ENCODE peak calls at places on chromosomes 11 and 22, in four cellular contexts. Z, G, Q and D are unnamed samples.

GRCh38 chr11:45062974-45063635 is 83.3 kb upstream of the PRDM11 start:
- DNase-seq in Z (no peak), G (no peak), Q (no peak), D (no peak)

GRCh38 chr11:64378335-64378884 is 19.4 kb downstream of the RPS6KA4 start:
- DNase-seq in Z (no peak), G (no peak), Q (peak; percentile 65), D (no peak)

GRCh38 chr22:24592144-24592845 is 578 bp downstream of the LRRC75B start:
- DNase-seq in Z (no peak), G (peak; percentile 29), Q (no peak), D (no peak)

GRCh38 chr22:37907036-37907954 is 1.2 kb downstream of the MICALL1 start:
- DNase-seq in Z (no peak), G (no peak), Q (no peak), D (no peak)

GRCh38 chr11:44628730-44629361 is 63.4 kb downstream of the CD82 start:
- DNase-seq in Z (no peak), G (no peak), Q (peak; percentile 6), D (peak; percentile 28)

GRCh38 chr22:29163808-29164207 is 41.9 kb upstream of the EMID1 start:
- DNase-seq in Z (no peak), G (no peak), Q (no peak), D (no peak)

GRCh38 chr11:71286701-71287643 is 34.6 kb upstream of the SHANK2 start:
- DNase-seq in Z (peak; percentile 57), G (no peak), Q (peak; percentile 49), D (no peak)

GRCh38 chr22:28711820-28712777 is 29.5 kb downstream of the CHEK2 start:
- DNase-seq in Z (no peak), G (no peak), Q (no peak), D (no peak)

GRCh38 chr11:2562181-2562581 is 117.4 kb downstream of the KCNQ1 start:
- DNase-seq in Z (peak; percentile 44), G (peak; percentile 66), Q (peak; percentile 38), D (no peak)

GRCh38 chr11:120248551-120249278 is 8.8 kb downstream of the POU2F3 start:
- DNase-seq in Z (no peak), G (no peak), Q (no peak), D (no peak)

GRCh38 chr11:70729949-70730348 is 331.6 kb downstream of the CTTN start:
- DNase-seq in Z (no peak), G (no peak), Q (no peak), D (no peak)

GRCh38 chr11:28932940-28933339 is 824.8 kb downstream of the METTL15 start:
- DNase-seq in Z (no peak), G (no peak), Q (no peak), D (no peak)

GRCh38 chr11:78961938-78962701 is 387.5 kb upstream of the NARS2 start:
- DNase-seq in Z (no peak), G (peak; percentile 61), Q (peak; percentile 18), D (peak; percentile 55)

GRCh38 chr11:11531127-11531526 is 90.7 kb downstream of the GALNT18 start:
- DNase-seq in Z (no peak), G (no peak), Q (no peak), D (no peak)

GRCh38 chr11:76236092-76237026 is 30.1 kb upstream of the WNT11 start:
- DNase-seq in Z (peak; percentile 72), G (no peak), Q (no peak), D (peak; percentile 46)

GRCh38 chr11:128569291-128569690 is 18.1 kb downstream of the ETS1 start:
- DNase-seq in Z (no peak), G (no peak), Q (no peak), D (no peak)

GRCh38 chr11:73579641-73580434 is 18.1 kb downstream of the FAM168A start:
- DNase-seq in Z (no peak), G (no peak), Q (no peak), D (no peak)

GRCh38 chr22:46611189-46611588 is 9.0 kb upstream of the GRAMD4 start:
- DNase-seq in Z (no peak), G (no peak), Q (no peak), D (no peak)

DNA sequence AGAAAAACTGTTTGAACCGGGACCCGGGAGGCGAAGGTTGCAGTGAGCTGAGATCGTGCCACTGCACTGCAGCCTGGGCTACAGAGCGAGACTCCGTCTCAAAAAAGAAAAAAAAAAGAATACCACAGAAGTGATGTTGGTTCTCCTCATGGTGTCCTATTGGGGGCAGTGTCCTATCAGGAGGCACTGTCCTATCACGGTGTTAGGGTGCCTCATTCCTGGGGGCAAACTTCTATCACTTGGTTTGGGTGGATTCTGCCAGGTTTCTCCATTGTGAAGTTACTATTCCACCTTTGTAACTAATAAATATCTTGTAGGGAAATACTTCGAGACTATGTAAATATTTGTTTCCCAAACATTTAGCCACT is 19.6 kb downstream of the PRR14L start:
- DNase-seq in Z (no peak), G (no peak), Q (no peak), D (no peak)
- TF ChIP-seq CTCF in Z (no peak), G (peak; percentile 34), Q (no peak), D (no peak)

GRCh38 chr22:20533095-20533878 is 25.9 kb downstream of the MED15 start:
- DNase-seq in Z (no peak), G (no peak), Q (no peak), D (no peak)
- TF ChIP-seq CTCF in Z (no peak), G (no peak), Q (no peak), D (no peak)

GRCh38 chr22:49291169-49291568 is 536.5 kb downstream of the BRD1 start:
- DNase-seq in Z (no peak), G (no peak), Q (no peak), D (no peak)

GRCh38 chr22:49292909-49293308 is 534.8 kb downstream of the BRD1 start:
- DNase-seq in Z (no peak), G (no peak), Q (no peak), D (no peak)

GRCh38 chr22:49290711-49291110 is 537.0 kb downstream of the BRD1 start:
- DNase-seq in Z (no peak), G (no peak), Q (no peak), D (no peak)

GRCh38 chr22:49290286-49290685 is 537.4 kb downstream of the BRD1 start:
- DNase-seq in Z (no peak), G (no peak), Q (no peak), D (no peak)

DNA sequence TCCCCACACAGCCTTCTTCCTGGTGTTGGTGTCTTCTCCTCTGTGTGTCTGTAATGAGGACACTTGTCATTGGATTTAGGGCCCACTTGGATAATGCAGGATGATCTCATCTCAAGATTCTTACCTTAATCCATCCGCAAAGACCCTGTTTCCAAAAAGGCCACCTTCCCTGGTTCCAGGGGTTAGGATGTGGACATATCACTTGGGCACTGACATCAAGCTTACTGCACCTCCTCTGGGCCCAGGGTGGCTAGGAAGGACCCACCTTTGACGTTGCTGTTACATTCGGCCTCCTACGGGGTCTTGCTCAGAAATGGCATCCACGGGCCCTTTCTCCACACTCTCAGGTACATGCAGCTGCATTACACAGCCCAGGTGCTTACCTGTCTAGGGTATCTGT is 535.9 kb downstream of the BRD1 start:
- DNase-seq in Z (no peak), G (no peak), Q (no peak), D (no peak)
- TF ChIP-seq CTCF in Z (no peak), G (no peak), Q (no peak), D (no peak)

DNA sequence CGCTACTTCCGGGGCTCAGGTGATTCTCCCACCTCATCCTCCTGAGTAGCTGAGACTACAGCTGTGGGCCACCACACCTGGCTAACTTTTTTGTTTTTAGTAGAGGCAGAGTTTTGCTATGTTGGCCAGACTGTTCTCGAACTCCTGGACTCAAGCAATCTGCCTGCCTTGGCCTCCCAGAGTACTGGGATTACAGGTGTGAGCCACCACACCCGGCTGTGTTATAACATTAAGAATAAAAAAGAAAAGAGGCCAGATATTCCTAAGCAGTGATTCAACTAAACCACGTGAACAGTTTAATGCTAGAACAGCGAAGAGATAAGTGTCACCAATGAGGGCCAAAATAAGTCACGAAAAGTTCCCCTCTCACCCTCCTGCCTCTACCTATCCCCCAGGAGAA is 3.7 kb downstream of the PRDM10 start:
- DNase-seq in Z (no peak), G (no peak), Q (no peak), D (no peak)
- TF ChIP-seq CTCF in Z (no peak), G (no peak), Q (no peak), D (no peak)

DNA sequence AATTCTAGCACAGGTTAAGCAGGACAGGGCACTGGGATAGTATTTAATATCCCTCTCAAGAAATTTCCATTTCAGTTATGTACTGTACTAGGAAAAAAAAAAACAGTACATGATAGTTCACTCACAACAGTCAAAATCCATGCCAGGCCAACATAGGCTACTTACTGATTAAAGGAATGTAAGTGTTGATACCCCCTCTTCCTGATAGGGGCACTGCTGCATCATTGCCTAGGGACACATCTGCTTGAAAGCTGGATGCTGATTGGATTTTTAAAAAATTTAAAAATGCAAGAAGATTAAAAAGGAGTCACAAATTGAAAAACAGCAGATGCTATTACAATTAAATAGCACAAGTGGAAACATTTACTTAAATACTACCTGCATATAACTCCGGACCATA is 43.4 kb downstream of the APOL5 start:
- DNase-seq in Z (no peak), G (no peak), Q (no peak), D (no peak)
- TF ChIP-seq CTCF in Z (peak; percentile 19), G (peak; percentile 35), Q (no peak), D (no peak)